ENCODE peak calls at places on chromosomes 4 and X, in four cellular contexts. N, M, E and T are unnamed samples.

GRCh38 chrX:54182194-54182863 is 725 bp downstream of the FAM120C start:
- DNase-seq in N (no peak), M (no peak), E (peak; percentile 34), T (no peak)

GRCh38 chr4:183960021-183960420 is 54.9 kb downstream of the STOX2 start:
- DNase-seq in N (peak; percentile 81), M (no peak), E (peak; percentile 84), T (no peak)

GRCh38 chrX:136750364-136750763 is 30.4 kb downstream of the ARHGEF6 start:
- DNase-seq in N (peak; percentile 30), M (no peak), E (no peak), T (no peak)

GRCh38 chrX:3290561-3290960 is 55.9 kb downstream of the MXRA5 start:
- DNase-seq in N (peak; percentile 47), M (no peak), E (no peak), T (no peak)

GRCh38 chrX:39752820-39753219 is 344.9 kb downstream of the BCOR start:
- DNase-seq in N (no peak), M (no peak), E (peak; percentile 70), T (no peak)

GRCh38 chr4:140790765-140791164 is 34.6 kb upstream of the TBC1D9 start:
- DNase-seq in N (no peak), M (no peak), E (peak; percentile 45), T (no peak)

GRCh38 chrX:121407627-121408026 is 360.2 kb downstream of the GLUD2 start:
- DNase-seq in N (no peak), M (no peak), E (no peak), T (no peak)

GRCh38 chrX:99939883-99940232 is 470.2 kb downstream of the PCDH19 start:
- DNase-seq in N (no peak), M (no peak), E (no peak), T (no peak)

GRCh38 chr4:84697615-84698201 is 114.8 kb downstream of the CDS1 start:
- DNase-seq in N (no peak), M (no peak), E (no peak), T (no peak)

GRCh38 chr4:182862921-182863320 is 54.3 kb downstream of the DCTD start:
- DNase-seq in N (no peak), M (no peak), E (no peak), T (no peak)

GRCh38 chrX:3549442-3549875 is 164.0 kb downstream of the PRKX start:
- DNase-seq in N (no peak), M (no peak), E (peak; percentile 54), T (no peak)

GRCh38 chr4:23847158-23847557 is 42.7 kb downstream of the PPARGC1A start:
- DNase-seq in N (no peak), M (no peak), E (no peak), T (no peak)
- H3K27me3 ChIP-seq in N (no peaks in the 10 kb centered on the region), M (no peaks in the 10 kb centered on the region), E (no peaks in the 10 kb centered on the region), T (no peaks in the 10 kb centered on the region)

GRCh38 chrX:154784149-154784985 is 20.9 kb downstream of the MPP1 start:
- DNase-seq in N (no peak), M (no peak), E (no peak), T (no peak)
- H3K4me3 ChIP-seq in N (no peak overlapping the region), M (no peak overlapping the region), E (no peak overlapping the region), T (no peak overlapping the region)

GRCh38 chr4:113741971-113742370 is 19.6 kb downstream of the CAMK2D start:
- DNase-seq in N (no peak), M (no peak), E (no peak), T (no peak)
- TF ChIP-seq CTCF in N (no peak), M (no peak), E (no peak), T (no peak)

GRCh38 chr4:3773552-3774001 is 7.4 kb downstream of the ADRA2C start:
- DNase-seq in N (no peak), M (no peak), E (no peak), T (no peak)
- H3K27me3 ChIP-seq in N (peaks cover 21% of the 10 kb centered on the region), M (no peaks in the 10 kb centered on the region), E (peaks cover under 1% of the 10 kb centered on the region), T (no peaks in the 10 kb centered on the region)